ENCODE peak calls at places on chromosomes 7 and 10, in nine cellular contexts. One of them, this sample, is unnamed.

GRCh38 chr7:157097569-157097968 is 41.2 kb upstream of the UBE3C start:
- DNase-seq in fibroblast of the aortic adventitia: no peak
- DNase-seq in body of pancreas: no peak
- DNase-seq in PC-3: no peak
- DNase-seq in esophagus muscularis mucosa: no peak
- DNase-seq in Peyer's patch: peak; percentile 48
- DNase-seq in pancreas: no peak
- DNase-seq in astrocyte of the spinal cord: no peak
- DNase-seq in dorsolateral prefrontal cortex: no peak
- DNase-seq in this sample: no peak

GRCh38 chr7:64947252-64948000 is 43.4 kb downstream of the ZNF117 start:
- DNase-seq in body of pancreas: peak; percentile 25
- DNase-seq in PC-3: no peak
- DNase-seq in astrocyte of the spinal cord: no peak
- DNase-seq in Peyer's patch: no peak
- DNase-seq in pancreas: no peak
- DNase-seq in dorsolateral prefrontal cortex: no peak
- DNase-seq in esophagus muscularis mucosa: no peak
- DNase-seq in fibroblast of the aortic adventitia: no peak
- DNase-seq in this sample: no peak

GRCh38 chr10:97991875-97992274 is 38.5 kb downstream of the CRTAC1 start:
- DNase-seq in Peyer's patch: no peak
- DNase-seq in dorsolateral prefrontal cortex: no peak
- DNase-seq in body of pancreas: peak; percentile 6
- DNase-seq in esophagus muscularis mucosa: no peak
- DNase-seq in PC-3: peak; percentile 33
- DNase-seq in astrocyte of the spinal cord: peak; percentile 20
- DNase-seq in pancreas: no peak
- DNase-seq in fibroblast of the aortic adventitia: peak; percentile 15
- DNase-seq in this sample: no peak

GRCh38 chr10:114394531-114394930 is 9.8 kb downstream of the AFAP1L2 start:
- DNase-seq in PC-3: no peak
- DNase-seq in dorsolateral prefrontal cortex: no peak
- DNase-seq in body of pancreas: no peak
- DNase-seq in pancreas: no peak
- DNase-seq in astrocyte of the spinal cord: no peak
- DNase-seq in Peyer's patch: no peak
- DNase-seq in fibroblast of the aortic adventitia: no peak
- DNase-seq in esophagus muscularis mucosa: no peak
- DNase-seq in this sample: no peak

GRCh38 chr7:137978464-137979237 is 23.2 kb downstream of the CREB3L2 start:
- DNase-seq in body of pancreas: no peak
- DNase-seq in pancreas: no peak
- DNase-seq in dorsolateral prefrontal cortex: no peak
- DNase-seq in astrocyte of the spinal cord: peak; percentile 97
- DNase-seq in Peyer's patch: peak; percentile 61
- DNase-seq in fibroblast of the aortic adventitia: peak; percentile 96
- DNase-seq in esophagus muscularis mucosa: no peak
- DNase-seq in PC-3: peak; percentile 92
- DNase-seq in this sample: peak; percentile 94

GRCh38 chr7:95549818-95550529 is 46.3 kb downstream of the PDK4 start:
- DNase-seq in astrocyte of the spinal cord: peak; percentile 90
- DNase-seq in pancreas: peak; percentile 85
- DNase-seq in body of pancreas: peak; percentile 97
- DNase-seq in PC-3: peak; percentile 90
- DNase-seq in fibroblast of the aortic adventitia: peak; percentile 31
- DNase-seq in Peyer's patch: peak; percentile 96
- DNase-seq in esophagus muscularis mucosa: peak; percentile 99
- DNase-seq in dorsolateral prefrontal cortex: peak; percentile 95
- DNase-seq in this sample: peak; percentile 97

GRCh38 chr10:3330687-3331086 is 158.1 kb upstream of the PITRM1 start:
- DNase-seq in pancreas: no peak
- DNase-seq in Peyer's patch: no peak
- DNase-seq in esophagus muscularis mucosa: no peak
- DNase-seq in fibroblast of the aortic adventitia: peak; percentile 77
- DNase-seq in astrocyte of the spinal cord: peak; percentile 82
- DNase-seq in PC-3: peak; percentile 38
- DNase-seq in dorsolateral prefrontal cortex: no peak
- DNase-seq in body of pancreas: peak; percentile 13
- DNase-seq in this sample: no peak

GRCh38 chr10:15457382-15457781 is 86.3 kb upstream of the FAM171A1 start:
- DNase-seq in dorsolateral prefrontal cortex: no peak
- DNase-seq in Peyer's patch: no peak
- DNase-seq in pancreas: no peak
- DNase-seq in fibroblast of the aortic adventitia: no peak
- DNase-seq in body of pancreas: no peak
- DNase-seq in esophagus muscularis mucosa: no peak
- DNase-seq in astrocyte of the spinal cord: no peak
- DNase-seq in PC-3: no peak
- DNase-seq in this sample: no peak

GRCh38 chr10:51235865-51236264 is 161.6 kb downstream of the PRKG1 start:
- DNase-seq in body of pancreas: no peak
- DNase-seq in esophagus muscularis mucosa: no peak
- DNase-seq in pancreas: no peak
- DNase-seq in astrocyte of the spinal cord: no peak
- DNase-seq in Peyer's patch: no peak
- DNase-seq in PC-3: no peak
- DNase-seq in dorsolateral prefrontal cortex: no peak
- DNase-seq in fibroblast of the aortic adventitia: no peak
- DNase-seq in this sample: no peak

DNA sequence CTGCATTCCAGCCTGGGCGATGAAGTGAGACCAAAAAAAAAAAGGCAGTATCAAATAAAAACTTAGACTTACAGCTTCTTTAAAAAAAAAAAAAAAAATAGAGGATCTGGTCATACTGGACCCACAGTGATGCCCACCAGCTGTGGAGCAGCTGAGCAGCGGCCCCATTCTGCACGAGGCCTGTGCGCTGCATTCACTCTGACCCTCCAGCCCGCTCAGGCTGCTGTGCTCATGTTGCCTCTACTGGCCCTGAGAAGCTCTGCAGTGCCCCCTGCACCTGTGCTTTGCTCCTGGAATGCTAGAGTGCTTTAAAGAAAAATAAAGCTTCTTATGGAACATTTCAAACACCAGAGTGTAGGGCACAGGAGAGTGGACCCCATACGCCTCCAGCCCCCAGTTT is 33.2 kb downstream of the TMEM120A start:
- DNase-seq in fibroblast of the aortic adventitia: no peak
- DNase-seq in astrocyte of the spinal cord: no peak
- DNase-seq in body of pancreas: no peak
- DNase-seq in esophagus muscularis mucosa: no peak
- DNase-seq in pancreas: no peak
- DNase-seq in PC-3: no peak
- DNase-seq in dorsolateral prefrontal cortex: no peak
- DNase-seq in Peyer's patch: no peak
- DNase-seq in this sample: no peak
- TF ChIP-seq CTCF in fibroblast of the aortic adventitia: peak; percentile 1
- TF ChIP-seq CTCF in astrocyte of the spinal cord: peak; percentile 22
- TF ChIP-seq CTCF in body of pancreas: no peak
- TF ChIP-seq CTCF in esophagus muscularis mucosa: no peak
- TF ChIP-seq CTCF in pancreas: no peak
- TF ChIP-seq CTCF in PC-3: peak; percentile 39
- TF ChIP-seq CTCF in dorsolateral prefrontal cortex: no peak
- TF ChIP-seq CTCF in Peyer's patch: no peak
- TF ChIP-seq CTCF in this sample: no peak

DNA sequence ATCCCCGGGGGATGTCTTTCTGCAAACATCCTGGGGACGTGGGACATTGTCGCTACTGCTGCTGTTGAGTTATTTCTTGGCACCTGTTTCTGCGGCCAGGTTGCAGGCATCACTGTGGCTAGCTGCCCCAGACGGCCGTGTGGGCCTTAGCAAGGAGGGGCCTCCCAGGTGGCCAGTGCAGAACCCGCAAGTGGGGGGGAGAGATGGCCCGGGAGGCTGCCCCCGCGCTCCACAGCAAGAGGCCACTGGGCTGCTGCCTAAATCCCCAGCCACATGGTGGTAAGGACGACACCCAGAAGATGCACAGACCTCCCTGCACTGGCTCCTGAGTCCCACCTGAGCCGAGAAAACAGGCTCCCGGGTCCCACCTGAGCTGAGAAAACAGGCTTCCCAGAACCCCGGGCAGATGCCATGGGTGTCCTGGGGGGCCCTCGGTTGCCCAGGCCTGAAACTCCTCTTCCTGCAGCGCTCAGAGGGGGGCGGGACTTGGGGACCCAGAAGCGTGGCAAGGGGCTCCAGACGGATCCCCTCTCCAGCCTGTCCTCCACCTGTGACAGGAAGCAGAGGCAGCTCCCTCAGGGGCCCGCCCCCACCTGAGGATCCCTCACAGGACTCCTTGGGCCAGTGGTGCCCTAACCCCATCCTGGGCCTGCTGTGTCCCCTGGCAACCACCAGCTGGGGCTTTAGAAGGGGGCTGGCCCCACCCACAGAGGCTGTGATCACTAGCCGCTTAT is 952 bp upstream of the MAFK start:
- DNase-seq in body of pancreas: no peak
- DNase-seq in dorsolateral prefrontal cortex: no peak
- DNase-seq in pancreas: no peak
- DNase-seq in fibroblast of the aortic adventitia: no peak
- DNase-seq in astrocyte of the spinal cord: no peak
- DNase-seq in Peyer's patch: no peak
- DNase-seq in esophagus muscularis mucosa: no peak
- DNase-seq in PC-3: no peak
- DNase-seq in this sample: no peak
- H3K4me3 ChIP-seq in body of pancreas: no peak overlapping the region
- H3K4me3 ChIP-seq in dorsolateral prefrontal cortex: no peak overlapping the region
- H3K4me3 ChIP-seq in pancreas: no peak overlapping the region
- H3K4me3 ChIP-seq in fibroblast of the aortic adventitia: no peak overlapping the region
- H3K4me3 ChIP-seq in astrocyte of the spinal cord: no peak overlapping the region
- H3K4me3 ChIP-seq in Peyer's patch: peak overlapping the region; percentile 80
- H3K4me3 ChIP-seq in esophagus muscularis mucosa: peak overlapping the region; percentile 96
- H3K4me3 ChIP-seq in PC-3: no peak overlapping the region
- H3K4me3 ChIP-seq in this sample: no peak overlapping the region

GRCh38 chr7:30469303-30469702 is 9.3 kb downstream of the NOD1 start:
- DNase-seq in Peyer's patch: peak; percentile 70
- DNase-seq in pancreas: peak; percentile 45
- DNase-seq in PC-3: no peak
- DNase-seq in body of pancreas: peak; percentile 57
- DNase-seq in fibroblast of the aortic adventitia: peak; percentile 100
- DNase-seq in esophagus muscularis mucosa: peak; percentile 97
- DNase-seq in astrocyte of the spinal cord: peak; percentile 99
- DNase-seq in dorsolateral prefrontal cortex: no peak
- DNase-seq in this sample: peak; percentile 94
- TF ChIP-seq CTCF in Peyer's patch: peak; percentile 41
- TF ChIP-seq CTCF in pancreas: no peak
- TF ChIP-seq CTCF in PC-3: peak; percentile 10
- TF ChIP-seq CTCF in body of pancreas: no peak
- TF ChIP-seq CTCF in fibroblast of the aortic adventitia: peak; percentile 79
- TF ChIP-seq CTCF in esophagus muscularis mucosa: peak; percentile 49
- TF ChIP-seq CTCF in astrocyte of the spinal cord: peak; percentile 64
- TF ChIP-seq CTCF in dorsolateral prefrontal cortex: peak; percentile 35
- TF ChIP-seq CTCF in this sample: no peak

GRCh38 chr7:4684826-4685225 is 2.7 kb downstream of the FOXK1 start:
- DNase-seq in Peyer's patch: no peak
- DNase-seq in esophagus muscularis mucosa: no peak
- DNase-seq in body of pancreas: no peak
- DNase-seq in pancreas: no peak
- DNase-seq in fibroblast of the aortic adventitia: no peak
- DNase-seq in PC-3: no peak
- DNase-seq in dorsolateral prefrontal cortex: no peak
- DNase-seq in astrocyte of the spinal cord: no peak
- DNase-seq in this sample: no peak
- H3K4me3 ChIP-seq in Peyer's patch: peak overlapping the region; percentile 83
- H3K4me3 ChIP-seq in esophagus muscularis mucosa: peak overlapping the region; percentile 97
- H3K4me3 ChIP-seq in body of pancreas: no peak overlapping the region
- H3K4me3 ChIP-seq in pancreas: no peak overlapping the region
- H3K4me3 ChIP-seq in fibroblast of the aortic adventitia: peak overlapping the region; percentile 90
- H3K4me3 ChIP-seq in PC-3: peak overlapping the region; percentile 71
- H3K4me3 ChIP-seq in dorsolateral prefrontal cortex: peak overlapping the region; percentile 94
- H3K4me3 ChIP-seq in astrocyte of the spinal cord: peak overlapping the region; percentile 93
- H3K4me3 ChIP-seq in this sample: peak overlapping the region; percentile 86

GRCh38 chr7:37921876-37922275 is 1.4 kb downstream of the EPDR1 start:
- DNase-seq in pancreas: no peak
- DNase-seq in fibroblast of the aortic adventitia: no peak
- DNase-seq in PC-3: no peak
- DNase-seq in astrocyte of the spinal cord: no peak
- DNase-seq in esophagus muscularis mucosa: no peak
- DNase-seq in Peyer's patch: no peak
- DNase-seq in dorsolateral prefrontal cortex: no peak
- DNase-seq in body of pancreas: no peak
- DNase-seq in this sample: no peak

GRCh38 chr7:37921340-37921805 is 933 bp downstream of the EPDR1 start:
- DNase-seq in pancreas: no peak
- DNase-seq in astrocyte of the spinal cord: peak; percentile 71
- DNase-seq in body of pancreas: peak; percentile 67
- DNase-seq in esophagus muscularis mucosa: no peak
- DNase-seq in PC-3: peak; percentile 48
- DNase-seq in dorsolateral prefrontal cortex: no peak
- DNase-seq in fibroblast of the aortic adventitia: peak; percentile 53
- DNase-seq in Peyer's patch: peak; percentile 62
- DNase-seq in this sample: peak; percentile 74

GRCh38 chr7:37918526-37918925 is 1.9 kb upstream of the SFRP4 start:
- DNase-seq in dorsolateral prefrontal cortex: no peak
- DNase-seq in pancreas: no peak
- DNase-seq in fibroblast of the aortic adventitia: no peak
- DNase-seq in esophagus muscularis mucosa: no peak
- DNase-seq in astrocyte of the spinal cord: no peak
- DNase-seq in Peyer's patch: no peak
- DNase-seq in body of pancreas: no peak
- DNase-seq in PC-3: no peak
- DNase-seq in this sample: no peak

GRCh38 chr7:37920619-37921339 is at the start of gene EPDR1:
- DNase-seq in astrocyte of the spinal cord: no peak
- DNase-seq in fibroblast of the aortic adventitia: no peak
- DNase-seq in body of pancreas: peak; percentile 85
- DNase-seq in esophagus muscularis mucosa: no peak
- DNase-seq in dorsolateral prefrontal cortex: peak; percentile 47
- DNase-seq in Peyer's patch: peak; percentile 70
- DNase-seq in PC-3: peak; percentile 78
- DNase-seq in pancreas: peak; percentile 74
- DNase-seq in this sample: peak; percentile 79

GRCh38 chr7:37920305-37920618 is 178 bp upstream of the EPDR1 start:
- DNase-seq in body of pancreas: no peak
- DNase-seq in fibroblast of the aortic adventitia: no peak
- DNase-seq in pancreas: no peak
- DNase-seq in esophagus muscularis mucosa: no peak
- DNase-seq in PC-3: no peak
- DNase-seq in dorsolateral prefrontal cortex: no peak
- DNase-seq in astrocyte of the spinal cord: no peak
- DNase-seq in Peyer's patch: no peak
- DNase-seq in this sample: no peak
- TF ChIP-seq CTCF in body of pancreas: no peak
- TF ChIP-seq CTCF in fibroblast of the aortic adventitia: peak; percentile 18
- TF ChIP-seq CTCF in pancreas: no peak
- TF ChIP-seq CTCF in esophagus muscularis mucosa: no peak
- TF ChIP-seq CTCF in PC-3: no peak
- TF ChIP-seq CTCF in dorsolateral prefrontal cortex: no peak
- TF ChIP-seq CTCF in astrocyte of the spinal cord: no peak
- TF ChIP-seq CTCF in Peyer's patch: no peak
- TF ChIP-seq CTCF in this sample: no peak

This sample was measured in coronary artery.